ENCODE peak calls at places on chromosomes 1 and 21, in eight cellular contexts. X is aorta; L is CD8-positive, alpha-beta T cell; G is left ventricle myocardium inferior; Q is PC-9; S is stomach; V is tibial nerve; R is heart right ventricle. E is an unnamed sample.

GRCh38 chr1:34132161-34132420 is 32.9 kb downstream of the CSMD2 start:
- DNase-seq in G (no peak), Q (no peak), L (no peak), R (no peak), X (no peak), V (no peak), S (no peak), E (no peak)

GRCh38 chr1:38670544-38671122 is 188.9 kb downstream of the RRAGC start:
- DNase-seq in X (no peak), R (no peak), V (no peak), S (no peak), Q (no peak), L (no peak), G (no peak), E (no peak)

GRCh38 chr1:211237579-211237978 is 21.6 kb upstream of the RCOR3 start:
- DNase-seq in S (no peak), Q (no peak), G (no peak), X (no peak), R (no peak), V (no peak), L (no peak), E (no peak)

GRCh38 chr1:47231314-47232186 is 475 bp downstream of the TAL1 start:
- DNase-seq in V (peak; percentile 40), L (no peak), G (no peak), Q (no peak), X (peak; percentile 61), R (peak; percentile 57), S (no peak), E (peak; percentile 21)

GRCh38 chr1:5551274-5551966 is 440.8 kb downstream of the NPHP4 start:
- DNase-seq in S (no peak), R (no peak), Q (peak; percentile 52), X (no peak), G (no peak), L (no peak), V (no peak), E (peak; percentile 39)

GRCh38 chr1:210364479-210364878 is 35.8 kb downstream of the HHAT start:
- DNase-seq in V (no peak), L (no peak), S (no peak), G (peak; percentile 46), X (no peak), R (peak; percentile 16), Q (no peak), E (no peak)

GRCh38 chr1:208272311-208272710 is 28.1 kb upstream of the PLXNA2 start:
- DNase-seq in L (no peak), V (no peak), X (no peak), R (no peak), Q (no peak), G (no peak), S (no peak), E (no peak)

GRCh38 chr1:65044411-65044810 is 78.1 kb upstream of the JAK1 start:
- DNase-seq in L (no peak), Q (no peak), R (no peak), S (no peak), V (no peak), X (no peak), G (no peak), E (no peak)

GRCh38 chr1:236342403-236343245 is 51.5 kb upstream of the EDARADD start:
- DNase-seq in L (no peak), Q (no peak), S (no peak), G (no peak), V (no peak), X (no peak), R (no peak), E (no peak)

GRCh38 chr1:67525053-67525760 is 95.0 kb upstream of the SERBP1 start:
- DNase-seq in G (no peak), S (no peak), X (no peak), V (no peak), L (no peak), R (no peak), Q (no peak), E (no peak)

GRCh38 chr1:115765091-115765490 is 3.4 kb downstream of the CASQ2 start:
- DNase-seq in V (no peak), G (no peak), R (no peak), L (no peak), X (no peak), Q (no peak), S (no peak), E (no peak)

GRCh38 chr1:171032822-171033702 is 57.6 kb upstream of the FMO3 start:
- DNase-seq in S (no peak), G (no peak), R (no peak), X (no peak), L (no peak), V (no peak), Q (no peak), E (no peak)

GRCh38 chr1:8663915-8664331 is 153.5 kb downstream of the RERE start:
- DNase-seq in X (no peak), L (no peak), G (no peak), R (peak; percentile 42), V (peak; percentile 16), S (peak; percentile 35), Q (no peak), E (peak; percentile 76)

GRCh38 chr1:89200668-89201488 is 2.1 kb upstream of the GBP4 start:
- DNase-seq in R (no peak), V (no peak), L (no peak), G (no peak), S (no peak), X (no peak), Q (no peak), E (peak; percentile 10)

GRCh38 chr1:89698020-89698560 is 65.2 kb downstream of the LRRC8C start:
- DNase-seq in G (no peak), S (no peak), L (no peak), X (no peak), Q (no peak), R (no peak), V (no peak), E (no peak)

GRCh38 chr21:34843562-34843961 is 174.8 kb downstream of the CLIC6 start:
- DNase-seq in R (no peak), L (no peak), G (no peak), V (no peak), S (peak; percentile 32), X (no peak), Q (no peak), E (no peak)

GRCh38 chr1:207813513-207813881 is 61.6 kb downstream of the CD46 start:
- DNase-seq in Q (no peak), S (no peak), V (no peak), X (no peak), G (no peak), R (no peak), L (no peak), E (no peak)

GRCh38 chr1:28395181-28395580 is 25.6 kb downstream of the PHACTR4 start:
- DNase-seq in V (no peak), Q (no peak), S (no peak), L (no peak), G (no peak), R (no peak), X (no peak), E (peak; percentile 16)

GRCh38 chr1:168743001-168743400 is 14.0 kb upstream of the DPT start:
- DNase-seq in R (no peak), X (no peak), S (no peak), Q (no peak), G (peak; percentile 27), V (no peak), L (no peak), E (no peak)

GRCh38 chr1:156118175-156118868 is 3.8 kb downstream of the LMNA start:
- DNase-seq in X (peak; percentile 56), V (no peak), R (peak; percentile 74), L (no peak), G (peak; percentile 75), S (peak; percentile 87), Q (no peak), E (peak; percentile 89)

GRCh38 chr1:156119503-156120209 is 5.1 kb downstream of the LMNA start:
- DNase-seq in X (peak; percentile 75), L (no peak), Q (peak; percentile 61), S (no peak), R (no peak), G (peak; percentile 59), V (no peak), E (peak; percentile 66)

GRCh38 chr1:156122086-156122485 is 7.6 kb downstream of the LMNA start:
- DNase-seq in X (no peak), S (no peak), G (no peak), Q (no peak), V (no peak), L (no peak), R (no peak), E (no peak)

GRCh38 chr1:156121441-156121840 is 6.9 kb downstream of the LMNA start:
- DNase-seq in V (no peak), L (no peak), G (no peak), X (no peak), R (no peak), Q (no peak), S (no peak), E (no peak)

DNA sequence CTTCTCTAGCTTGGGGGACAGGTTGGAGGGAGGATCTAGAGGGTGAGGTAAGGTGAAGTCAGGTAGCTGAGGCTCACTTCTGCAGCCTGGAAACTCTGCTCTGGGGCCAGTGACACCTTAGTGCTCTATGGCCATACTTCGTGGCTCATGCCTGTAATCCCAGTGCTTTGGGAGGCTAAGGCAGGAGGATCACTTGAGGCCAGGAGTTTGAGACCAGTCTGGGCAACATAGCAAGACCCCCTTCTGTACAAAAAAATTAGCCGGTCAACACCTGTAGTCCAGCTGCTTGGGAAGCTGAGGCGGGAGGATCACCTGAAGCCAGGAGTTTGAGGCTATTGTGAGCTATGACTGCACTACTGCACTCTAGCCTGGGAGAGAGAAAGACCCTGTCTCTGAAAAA is 5.8 kb downstream of the LMNA start:
- DNase-seq in X (no peak), Q (no peak), V (no peak), R (no peak), G (no peak), L (no peak), S (no peak), E (no peak)
- H3K4me1 ChIP-seq in X (no peaks in the 10 kb centered on the region), Q (peaks cover 88% of the 10 kb centered on the region), V (peaks cover 63% of the 10 kb centered on the region), R (peaks cover 91% of the 10 kb centered on the region), G (peaks cover 100% of the 10 kb centered on the region), L (peaks cover 19% of the 10 kb centered on the region), S (peaks cover 92% of the 10 kb centered on the region), E (peaks cover 3% of the 10 kb centered on the region)

GRCh38 chr1:15154480-15155036 is 1.0 kb downstream of the TMEM51 start:
- DNase-seq in S (peak; percentile 49), V (no peak), R (no peak), L (no peak), X (peak; percentile 63), Q (no peak), G (peak; percentile 31), E (peak; percentile 72)
- H3K27ac ChIP-seq in S (peak overlapping the region; percentile 99), V (peak overlapping the region; percentile 82), R (peak overlapping the region; percentile 86), L (no peak overlapping the region), X (no peak overlapping the region), Q (no peak overlapping the region), G (peak overlapping the region; percentile 86), E (peak overlapping the region; percentile 94)

DNA sequence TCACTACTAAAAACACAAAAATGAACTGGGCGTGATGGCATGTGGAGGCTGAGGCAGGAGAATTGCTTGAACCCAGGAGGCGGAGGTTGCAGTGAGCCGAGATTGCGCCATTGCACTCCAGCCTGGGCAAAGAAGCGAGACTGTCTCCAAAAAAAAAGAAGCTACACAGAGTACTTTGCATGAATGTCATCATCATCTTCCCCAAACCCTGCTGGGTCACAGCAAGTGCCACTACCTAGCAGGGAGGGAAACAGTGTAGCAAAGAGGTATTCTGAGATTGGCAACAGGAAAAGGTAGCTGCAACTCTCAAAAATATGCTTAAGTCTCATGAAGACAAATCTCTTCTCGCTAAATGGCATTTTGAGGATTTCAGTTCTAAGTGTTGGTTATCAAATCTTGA is 12.8 kb downstream of the NDC1 start:
- DNase-seq in S (no peak), X (no peak), Q (no peak), G (no peak), V (no peak), L (no peak), R (no peak), E (no peak)
- H3K36me3 ChIP-seq in S (peaks cover 67% of the 10 kb centered on the region), X (no peaks in the 10 kb centered on the region), Q (peaks cover 30% of the 10 kb centered on the region), G (peaks cover 43% of the 10 kb centered on the region), V (peaks cover 9% of the 10 kb centered on the region), L (peaks cover 24% of the 10 kb centered on the region), R (no peaks in the 10 kb centered on the region), E (peaks cover 2% of the 10 kb centered on the region)

GRCh38 chr1:206695751-206696150 is 11.0 kb downstream of the MAPKAPK2 start:
- DNase-seq in S (no peak), X (no peak), Q (no peak), R (no peak), V (no peak), L (no peak), G (no peak), E (no peak)
- H3K4me1 ChIP-seq in S (peaks cover 100% of the 10 kb centered on the region), X (peaks cover 21% of the 10 kb centered on the region), Q (peaks cover 4% of the 10 kb centered on the region), R (peaks cover 100% of the 10 kb centered on the region), V (peaks cover 44% of the 10 kb centered on the region), L (peaks cover 22% of the 10 kb centered on the region), G (peaks cover 100% of the 10 kb centered on the region), E (peaks cover 6% of the 10 kb centered on the region)

E was measured in small intestine.